ENCODE peak calls at places on chromosomes 3 and 15, in five cellular contexts. V, X, P, F and M are unnamed samples. For H3K4me1, the result is how much of the 10 kb centered on the place peaks cover.

GRCh38 chr3:128367726-128368125 is 99.0 kb downstream of the DNAJB8 start:
- DNase-seq in P (no peak), X (no peak), V (peak), F (peak), M (peak)

GRCh38 chr15:88930579-88930978 is 17.4 kb upstream of the MFGE8 start:
- DNase-seq in P (no peak), V (no peak), X (no peak), F (no peak), M (no peak)

GRCh38 chr3:72017935-72018334 is 233.0 kb upstream of the PROK2 start:
- DNase-seq in P (no peak), X (no peak), V (no peak), F (no peak), M (peak)

GRCh38 chr15:78358114-78358513 is 18.0 kb downstream of the CRABP1 start:
- DNase-seq in V (peak), X (no peak), P (peak), F (no peak), M (peak)

GRCh38 chr3:187025254-187025655 is 94.9 kb downstream of the ST6GAL1 start:
- DNase-seq in F (no peak), P (no peak), X (no peak), V (no peak), M (no peak)

GRCh38 chr3:120013481-120013880 is 80.8 kb downstream of the GSK3B start:
- DNase-seq in V (no peak), F (peak), P (no peak), X (no peak), M (no peak)

GRCh38 chr3:52831500-52832301 is 1.2 kb upstream of the ITIH4 start:
- DNase-seq in X (no peak), P (no peak), V (no peak), F (peak), M (no peak)

GRCh38 chr3:194224536-194224935 is 88.6 kb downstream of the HES1 start:
- DNase-seq in X (no peak), V (no peak), P (no peak), F (no peak), M (no peak)

GRCh38 chr3:159236306-159236705 is 434.5 kb downstream of the MFSD1 start:
- DNase-seq in P (no peak), V (no peak), X (no peak), F (no peak), M (no peak)

GRCh38 chr3:19147905-19148767 is at the start of gene KCNH8:
- DNase-seq in F (no peak), X (no peak), P (peak), V (peak), M (peak)

GRCh38 chr3:45795882-45796765 is at the start of gene SLC6A20:
- DNase-seq in P (peak), X (no peak), V (peak), F (no peak), M (peak)

GRCh38 chr3:157443873-157444770 is 7.5 kb downstream of the PTX3 start:
- DNase-seq in X (no peak), P (no peak), V (no peak), F (peak), M (no peak)

GRCh38 chr3:73026702-73027101 is 30.1 kb downstream of the PPP4R2 start:
- DNase-seq in X (no peak), F (no peak), V (no peak), P (no peak), M (no peak)

GRCh38 chr3:195001961-195002861 is 268.7 kb downstream of the XXYLT1 start:
- DNase-seq in X (peak), P (peak), V (peak), F (peak), M (peak)

GRCh38 chr15:77187751-77188464 is 117.0 kb upstream of the TSPAN3 start:
- DNase-seq in X (no peak), F (peak), V (no peak), P (no peak), M (no peak)

GRCh38 chr3:132006605-132007204 is 28.1 kb downstream of the CPNE4 start:
- DNase-seq in P (peak), X (no peak), F (peak), V (peak), M (peak)

GRCh38 chr3:109132801-109133473 is 3.6 kb upstream of the C3orf85 start:
- DNase-seq in X (no peak), F (peak), P (no peak), V (no peak), M (no peak)

GRCh38 chr3:138328341-138328740 is 1.3 kb downstream of the NME9 start:
- DNase-seq in F (peak), X (no peak), P (no peak), V (no peak), M (peak)

GRCh38 chr3:172294238-172294806 is 153.9 kb downstream of the GHSR start:
- DNase-seq in F (no peak), P (no peak), X (no peak), V (no peak), M (no peak)

GRCh38 chr3:185717627-185718330 is 107.1 kb downstream of the IGF2BP2 start:
- DNase-seq in F (no peak), V (no peak), P (no peak), X (no peak), M (no peak)

GRCh38 chr3:57048052-57048671 is 12.3 kb upstream of the SPATA12 start:
- DNase-seq in P (no peak), X (no peak), F (no peak), V (no peak), M (no peak)

GRCh38 chr3:125959317-125960065 is 9.5 kb upstream of the ROPN1B start:
- DNase-seq in F (no peak), X (no peak), V (peak), P (no peak), M (no peak)

GRCh38 chr15:77457619-77458265 is 37.1 kb downstream of the HMG20A start:
- DNase-seq in F (peak), P (no peak), X (no peak), V (no peak), M (no peak)

GRCh38 chr3:99954914-99955644 is 137.4 kb downstream of the CMSS1 start:
- DNase-seq in X (no peak), F (no peak), P (no peak), V (no peak), M (no peak)

GRCh38 chr3:43968465-43968864 is 273.2 kb upstream of the TOPAZ1 start:
- DNase-seq in X (peak), V (peak), P (no peak), F (no peak), M (no peak)

GRCh38 chr3:112973325-112974177 is 1.4 kb downstream of the CD200R1 start:
- DNase-seq in X (no peak), F (no peak), P (no peak), V (no peak), M (no peak)

GRCh38 chr3:38142959-38143358 is 4.5 kb downstream of the MYD88 start:
- DNase-seq in P (no peak), V (no peak), X (no peak), F (no peak), M (no peak)

GRCh38 chr3:81886081-81886480 is 124.6 kb upstream of the GBE1 start:
- DNase-seq in X (no peak), V (no peak), P (no peak), F (no peak), M (no peak)

GRCh38 chr3:45861043-45861846 is 19.3 kb upstream of the LZTFL1 start:
- DNase-seq in P (no peak), F (no peak), X (no peak), V (no peak), M (no peak)

DNA sequence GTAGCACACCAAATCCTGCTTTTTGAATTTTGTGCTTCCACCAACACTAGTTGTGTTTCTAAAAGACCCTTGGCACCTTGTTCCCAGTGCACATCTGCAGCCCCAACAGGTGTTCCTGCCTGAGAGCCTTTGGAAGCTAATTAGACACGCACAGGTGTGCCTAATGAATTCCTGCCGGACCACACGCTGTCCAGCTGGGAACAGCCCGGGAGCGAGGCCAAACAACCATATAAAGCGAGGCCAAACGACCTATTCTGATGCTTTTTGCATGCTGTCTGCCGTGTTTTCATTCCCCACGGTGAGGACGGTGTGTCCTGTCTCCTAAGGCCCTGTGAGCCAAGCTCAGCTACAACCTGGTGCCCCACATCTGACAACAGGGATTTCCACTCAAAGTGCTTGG is 99.6 kb downstream of the ATG7 start:
- DNase-seq in X (no peak), P (no peak), V (no peak), F (no peak), M (no peak)
- H2BK5ac ChIP-seq in X (peak), P (no peak), V (no peak), F (no peak), M (no peak)

GRCh38 chr15:68114840-68115239 is 60.7 kb downstream of the PIAS1 start:
- DNase-seq in P (no peak), F (no peak), V (no peak), X (no peak), M (no peak)
- H3K4me1 ChIP-seq in P (under half), F (under half), V (under half), X (under half), M (under half)

DNA sequence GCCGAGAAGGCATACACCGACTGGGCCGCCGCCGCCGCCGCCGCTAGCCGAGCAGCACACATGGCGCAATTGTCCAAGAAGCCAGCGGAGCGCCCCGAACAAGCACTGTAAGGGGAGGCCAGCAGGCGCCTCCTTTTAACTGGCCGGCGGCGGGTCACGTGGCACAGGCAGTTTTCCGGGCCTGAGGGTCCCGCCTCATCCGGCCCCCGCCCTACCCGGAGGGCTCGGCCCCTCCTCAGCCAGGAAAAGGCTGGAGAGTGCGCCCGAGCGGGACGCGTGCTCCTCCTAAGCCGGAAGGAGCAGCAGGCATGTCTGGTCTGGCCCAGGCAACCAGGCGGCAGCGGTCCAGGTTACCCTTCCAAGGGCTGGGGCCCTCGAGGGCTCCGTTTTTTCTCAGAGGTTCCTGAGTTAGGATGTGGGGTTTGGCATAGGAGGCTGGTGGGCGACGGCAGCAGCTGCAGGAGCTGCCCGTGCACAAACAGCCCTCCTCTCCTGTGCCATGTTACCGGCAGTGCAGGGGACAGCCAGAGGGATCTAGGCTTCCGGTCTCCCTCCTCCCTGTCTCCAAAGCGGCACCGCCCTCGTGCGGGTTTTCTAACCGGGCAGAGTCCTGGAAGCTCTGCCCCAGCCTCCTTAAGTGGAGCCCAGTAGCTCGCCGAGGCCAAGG is at the start of gene GPX1:
- DNase-seq in V (peak), F (peak), P (peak), X (peak), M (peak)
- H2BK5ac ChIP-seq in V (peak), F (peak), P (peak), X (peak), M (peak)

GRCh38 chr15:31328999-31329639 is 2.5 kb downstream of the KLF13 start:
- DNase-seq in P (no peak), F (no peak), X (no peak), V (peak), M (peak)
- H3K4me1 ChIP-seq in P (under half), F (under half), X (under half), V (under half), M (under half)

GRCh38 chr15:41942886-41943285 is 29.5 kb downstream of the EHD4 start:
- DNase-seq in F (no peak), V (peak), X (no peak), P (no peak), M (no peak)
- H2BK5ac ChIP-seq in F (peak), V (no peak), X (no peak), P (no peak), M (no peak)

GRCh38 chr15:71752604-71753289 is 57.6 kb upstream of the NR2E3 start:
- DNase-seq in V (peak), P (peak), F (peak), X (no peak), M (peak)

GRCh38 chr15:71754660-71755059 is 55.7 kb upstream of the NR2E3 start:
- DNase-seq in P (no peak), F (no peak), X (no peak), V (no peak), M (no peak)

GRCh38 chr15:71755092-71755491 is 55.3 kb upstream of the NR2E3 start:
- DNase-seq in F (no peak), V (no peak), P (no peak), X (no peak), M (no peak)

GRCh38 chr15:71752085-71752484 is 58.3 kb upstream of the NR2E3 start:
- DNase-seq in P (no peak), X (no peak), F (no peak), V (no peak), M (no peak)

GRCh38 chr15:71753346-71753745 is 57.0 kb upstream of the NR2E3 start:
- DNase-seq in F (peak), X (no peak), V (no peak), P (no peak), M (no peak)
- H3K4me1 ChIP-seq in F (under half), X (under half), V (under half), P (under half), M (under half)

DNA sequence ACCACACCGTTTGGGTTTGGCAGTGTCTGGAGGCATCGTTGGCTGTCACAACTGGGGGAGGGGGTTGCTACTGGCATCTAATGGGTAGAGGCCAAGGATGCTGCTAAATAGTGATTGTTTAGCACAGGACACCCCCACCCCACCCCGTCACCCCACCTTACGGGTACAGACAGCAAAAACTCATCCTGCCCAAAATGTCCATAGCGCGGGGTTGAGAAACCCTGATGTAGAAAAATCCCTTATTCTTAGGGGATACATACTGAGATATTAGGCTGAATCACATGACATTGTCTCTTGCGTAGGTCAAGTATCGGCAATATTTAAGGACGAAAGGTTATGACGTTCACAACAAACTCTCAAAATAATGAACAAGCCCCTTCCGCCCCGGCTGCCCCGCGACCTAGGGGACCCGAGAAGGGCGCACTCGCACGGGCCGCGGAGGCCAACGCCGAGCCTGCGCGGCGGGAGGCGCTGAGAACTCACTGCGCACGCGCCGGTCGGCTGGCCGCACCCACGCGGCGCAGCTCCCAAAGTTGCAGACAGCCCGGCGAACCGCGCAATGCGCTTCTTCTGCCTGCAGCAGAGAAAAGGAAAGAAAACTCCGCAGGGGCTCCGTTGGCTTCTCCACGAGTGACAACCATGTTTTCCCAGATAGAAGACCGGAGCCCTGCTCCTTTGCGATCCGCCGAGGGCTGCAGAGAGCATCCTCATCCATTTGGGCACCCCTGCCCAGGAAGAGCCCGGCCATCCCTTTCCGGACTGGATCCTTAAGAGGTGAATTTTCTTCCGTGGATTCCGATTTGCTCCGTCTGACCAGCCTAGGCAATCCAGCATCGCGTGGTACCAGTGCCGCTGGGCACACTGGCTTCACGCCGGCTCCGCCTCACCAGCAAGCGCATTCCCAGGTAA is 136.8 kb upstream of the CCDC54 start:
- DNase-seq in X (no peak), P (peak), F (peak), V (peak), M (peak)
- H2BK5ac ChIP-seq in X (no peak), P (no peak), F (peak), V (no peak), M (no peak)

GRCh38 chr3:12612514-12613226 is 51.2 kb downstream of the RAF1 start:
- DNase-seq in P (no peak), X (no peak), V (no peak), F (no peak), M (no peak)

GRCh38 chr3:12611117-12611516 is 52.8 kb downstream of the RAF1 start:
- DNase-seq in F (no peak), P (no peak), V (no peak), X (no peak), M (no peak)

GRCh38 chr3:12608368-12608767 is 51.5 kb downstream of the MKRN2 start:
- DNase-seq in P (no peak), X (no peak), F (no peak), V (no peak), M (no peak)

GRCh38 chr3:12615263-12615662 is 48.7 kb downstream of the RAF1 start:
- DNase-seq in V (no peak), F (no peak), X (no peak), P (no peak), M (no peak)

GRCh38 chr3:12613250-12613649 is 50.7 kb downstream of the RAF1 start:
- DNase-seq in F (no peak), X (no peak), P (no peak), V (no peak), M (peak)
- H3K4me1 ChIP-seq in F (under half), X (under half), P (under half), V (under half), M (under half)

DNA sequence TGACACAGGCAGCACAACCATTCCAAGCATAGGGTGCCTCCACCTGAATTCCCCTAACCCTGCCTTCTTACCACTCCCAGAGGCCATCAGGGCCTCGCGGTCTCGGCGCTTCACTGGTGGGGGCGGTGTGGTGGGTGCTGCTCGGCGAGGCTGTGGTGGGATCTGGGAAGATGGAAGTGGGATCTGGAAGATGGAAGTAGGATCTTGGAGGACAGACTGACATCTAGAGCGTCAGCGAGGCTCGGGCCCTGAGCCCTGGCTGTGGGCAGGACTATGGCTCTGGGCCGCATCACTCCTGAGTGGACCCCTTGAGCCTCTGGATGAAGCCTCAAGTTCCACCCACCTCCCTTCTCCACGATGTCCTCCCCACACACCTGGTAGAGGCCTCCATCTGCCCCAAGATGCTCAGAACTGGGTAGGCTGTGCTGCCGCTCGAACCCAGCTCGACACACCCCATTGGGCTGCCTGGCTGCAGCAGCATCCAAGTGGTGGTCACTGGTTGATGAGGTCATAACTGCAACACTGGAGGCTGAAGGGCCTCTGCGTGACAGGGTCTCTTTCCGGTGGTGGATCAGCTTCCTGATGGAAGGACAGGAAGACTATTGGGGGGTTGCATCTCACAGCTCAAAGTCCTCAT is 3.6 kb downstream of the NCKIPSD start:
- DNase-seq in F (no peak), X (no peak), P (no peak), V (no peak), M (no peak)
- H2BK5ac ChIP-seq in F (no peak), X (no peak), P (no peak), V (no peak), M (no peak)